ENCODE peak calls at places on chromosomes 12 and 14, in four cellular contexts. R is HepG2, S is MM.1S, P is GM23338. W is an unnamed sample.

GRCh38 chr14:67228325-67228984 is 12.8 kb upstream of the PALS1 start:
- DNase-seq in R (no peak), S (no peak), P (no peak), W (no peak)

GRCh38 chr12:65612440-65612839 is 211.8 kb upstream of the HMGA2 start:
- DNase-seq in R (no peak), S (no peak), P (no peak), W (no peak)

GRCh38 chr12:64450711-64451486 is 1.0 kb upstream of the TBK1 start:
- DNase-seq in R (peak), S (peak), P (peak), W (peak)

GRCh38 chr14:61503167-61503801 is 181.9 kb downstream of the PRKCH start:
- DNase-seq in R (no peak), S (no peak), P (no peak), W (peak)

GRCh38 chr14:23055621-23056256 is 1.6 kb downstream of the CDH24 start:
- DNase-seq in R (no peak), S (no peak), P (no peak), W (no peak)

GRCh38 chr12:55707841-55708694 is at the start of gene ITGA7:
- DNase-seq in R (no peak), S (peak), P (peak), W (peak)

GRCh38 chr12:8011331-8011730 is 21.2 kb upstream of the FOXJ2 start:
- DNase-seq in R (no peak), S (no peak), P (no peak), W (no peak)

GRCh38 chr14:93016275-93016845 is 93.4 kb downstream of the CHGA start:
- DNase-seq in R (no peak), S (no peak), P (no peak), W (no peak)

GRCh38 chr14:104734991-104735779 is 11.2 kb downstream of the ADSS1 start:
- DNase-seq in R (peak), S (no peak), P (no peak), W (no peak)

GRCh38 chr14:55071870-55072640 is 20.6 kb downstream of the MAPK1IP1L start:
- DNase-seq in R (no peak), S (no peak), P (no peak), W (no peak)

GRCh38 chr12:14960548-14961465 is 594 bp downstream of the ARHGDIB start:
- DNase-seq in R (no peak), S (peak), P (peak), W (peak)

GRCh38 chr14:103510311-103511021 is 12.2 kb downstream of the CKB start:
- DNase-seq in R (no peak), S (no peak), P (peak), W (no peak)

GRCh38 chr14:66944872-66945271 is 244.4 kb upstream of the GARIN2 start:
- DNase-seq in R (peak), S (no peak), P (peak), W (peak)

GRCh38 chr14:90383126-90383730 is 13.6 kb upstream of the CALM1 start:
- DNase-seq in R (peak), S (peak), P (peak), W (peak)

GRCh38 chr14:79809849-79810612 is 401.3 kb downstream of the DIO2 start:
- DNase-seq in R (no peak), S (peak), P (peak), W (peak)

GRCh38 chr12:27083861-27084271 is 1.5 kb upstream of the C12orf71 start:
- DNase-seq in R (no peak), S (no peak), P (peak), W (no peak)

GRCh38 chr14:32805979-32806378 is 132.7 kb upstream of the NPAS3 start:
- DNase-seq in R (no peak), S (no peak), P (no peak), W (no peak)

GRCh38 chr12:24853094-24853493 is 95.8 kb downstream of the BCAT1 start:
- DNase-seq in R (no peak), S (no peak), P (no peak), W (no peak)

GRCh38 chr12:108858399-108859074 is 1.2 kb upstream of the SSH1 start:
- DNase-seq in R (no peak), S (no peak), P (no peak), W (peak)

GRCh38 chr14:71933026-71933587 is 878 bp downstream of the RGS6 start:
- DNase-seq in R (no peak), S (no peak), P (peak), W (no peak)

GRCh38 chr14:71931492-71932228 is 569 bp upstream of the RGS6 start:
- DNase-seq in R (no peak), S (no peak), P (no peak), W (no peak)

DNA sequence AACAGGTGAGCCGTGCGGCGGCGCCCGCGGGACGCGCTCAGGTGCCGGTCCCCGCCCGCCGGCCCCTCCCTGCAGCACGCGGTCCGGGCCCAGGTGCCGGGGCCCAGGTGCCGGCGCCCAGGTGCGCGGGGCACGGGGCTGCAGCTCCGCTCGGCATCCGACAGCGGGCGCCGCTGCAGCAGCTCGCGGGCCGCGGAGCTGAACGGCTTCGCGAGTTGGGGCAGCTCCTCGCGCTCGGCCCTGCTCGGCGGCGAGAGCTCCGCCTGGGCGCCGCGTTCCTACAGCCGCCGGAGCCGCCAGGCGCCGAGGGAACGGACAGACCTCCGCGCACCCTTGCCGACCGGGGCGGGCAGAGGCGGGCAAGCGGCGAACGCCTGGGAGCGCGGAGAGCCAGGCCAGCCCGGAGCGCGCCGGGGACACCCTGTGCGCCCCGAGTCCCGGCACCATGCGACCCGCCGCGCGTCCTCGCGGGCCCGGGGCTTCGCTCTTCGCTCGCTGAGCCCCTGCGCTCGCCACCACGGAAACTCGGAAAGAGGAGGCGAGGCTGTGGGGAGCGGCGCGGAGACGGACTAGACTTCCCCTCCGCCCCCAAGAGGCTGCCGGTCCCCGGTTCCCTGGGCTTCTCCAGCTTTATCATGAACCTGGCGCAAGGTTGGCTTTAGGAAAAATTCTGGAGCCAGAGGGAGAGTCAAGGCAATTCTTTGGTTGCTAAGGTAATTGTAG is at the start of gene RGS6:
- DNase-seq in R (peak), S (peak), P (peak), W (no peak)
- TF ChIP-seq EZH2 in R (no peak), S (no peak), P (no peak), W (no peak)

GRCh38 chr14:56810341-56810740 is at the start of gene OTX2:
- DNase-seq in R (no peak), S (no peak), P (peak), W (no peak)

GRCh38 chr14:56810850-56811595 is 744 bp upstream of the OTX2 start:
- DNase-seq in R (no peak), S (no peak), P (peak), W (no peak)

GRCh38 chr14:56807586-56808168 is 2.6 kb downstream of the OTX2 start:
- DNase-seq in R (no peak), S (peak), P (peak), W (no peak)

GRCh38 chr14:56808314-56809201 is 1.7 kb downstream of the OTX2 start:
- DNase-seq in R (no peak), S (no peak), P (peak), W (no peak)

GRCh38 chr14:56809262-56810215 is 740 bp downstream of the OTX2 start:
- DNase-seq in R (no peak), S (no peak), P (peak), W (no peak)
- TF ChIP-seq EZH2 in R (no peak), S (no peak), P (peak), W (no peak)

DNA sequence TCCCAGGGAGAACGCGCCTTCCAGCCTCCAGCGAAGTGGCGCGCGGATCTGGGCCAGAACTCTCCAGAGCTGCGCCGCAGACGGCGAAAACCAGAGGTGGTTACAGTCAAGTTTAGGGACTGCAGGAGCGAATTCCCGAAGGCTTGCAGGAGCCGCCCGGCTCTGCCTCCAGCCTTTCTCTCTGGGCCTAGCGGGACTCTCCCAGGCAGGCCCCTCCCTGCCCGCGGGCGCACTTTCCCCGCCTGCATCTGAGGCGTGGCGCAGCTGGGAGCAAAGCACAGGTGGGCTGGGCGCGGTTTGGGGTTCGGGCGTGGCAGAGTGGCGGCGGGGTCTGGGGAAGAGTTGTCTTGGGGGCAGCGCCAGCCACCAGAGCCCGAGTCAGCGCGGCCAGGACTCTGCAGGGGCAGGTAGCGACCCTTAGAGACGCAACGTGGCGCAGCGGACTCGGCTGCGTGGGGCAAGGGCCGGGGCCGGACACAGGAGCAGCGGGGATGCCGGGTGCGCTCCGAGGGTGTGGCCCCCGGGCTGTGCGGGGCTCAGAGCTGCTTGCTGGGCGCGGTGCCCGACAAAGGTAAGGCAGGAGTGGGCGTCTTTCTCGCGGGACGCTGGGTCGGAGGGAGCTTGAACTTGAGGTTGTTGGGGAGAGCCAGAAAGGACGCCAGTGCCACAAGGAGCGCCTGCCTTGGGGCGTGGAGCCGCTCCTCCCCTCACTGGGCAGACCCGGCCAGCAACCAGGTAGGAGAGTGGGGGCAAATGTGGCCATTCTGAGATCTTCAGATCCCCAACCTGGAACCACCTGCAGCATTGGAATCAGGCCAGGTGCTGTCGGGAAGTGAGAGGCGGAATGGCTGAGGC is 1126.0 kb downstream of the AACS start:
- DNase-seq in R (no peak), S (no peak), P (peak), W (no peak)
- TF ChIP-seq EZH2 in R (no peak), S (no peak), P (no peak), W (no peak)

DNA sequence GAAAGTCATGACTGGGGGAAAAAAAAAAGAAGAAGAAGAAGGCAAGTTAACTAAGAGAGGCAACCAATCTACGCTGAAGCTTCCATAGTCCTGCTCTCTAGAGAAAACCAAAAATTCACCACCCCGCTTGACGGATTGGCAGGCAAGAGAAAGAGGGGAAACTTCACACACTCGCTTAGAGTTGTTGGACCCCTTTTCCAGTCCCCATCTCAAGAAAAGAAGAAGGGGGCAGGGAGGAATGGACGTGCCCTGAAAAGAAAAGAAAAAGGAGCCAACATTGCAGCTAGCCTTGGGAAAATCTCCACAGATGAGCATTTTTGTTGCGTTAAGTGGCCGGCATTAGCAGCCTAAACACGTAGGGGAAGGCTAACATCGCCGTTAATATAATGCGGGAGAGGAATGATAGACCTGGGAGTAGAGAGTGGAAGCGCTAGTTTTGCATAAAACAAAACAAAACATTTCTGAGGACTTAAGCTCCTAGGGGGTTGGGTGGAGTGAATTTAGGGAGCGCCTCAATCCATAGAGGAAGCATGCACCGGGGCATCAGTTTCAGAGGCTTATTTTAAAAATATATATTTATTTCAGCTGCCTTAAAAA is 11.3 kb upstream of the FOXG1 start:
- DNase-seq in R (no peak), S (no peak), P (no peak), W (no peak)
- TF ChIP-seq EZH2 in R (no peak), S (no peak), P (peak), W (no peak)

W was measured in DND-41.